ENCODE peak calls at places on chromosome 17, in five cellular contexts. A, E, L, I and O are unnamed samples.

GRCh38 chr17:74351552-74352210 is 10.0 kb downstream of the BTBD17 start:
- DNase-seq in I (no peak), E (peak), L (no peak), A (no peak), O (no peak)

GRCh38 chr17:32350662-32351418 is 883 bp downstream of the ZNF207 start:
- DNase-seq in I (no peak), A (peak), E (peak), L (peak), O (peak)

GRCh38 chr17:71467719-71468118 is 653.1 kb upstream of the SOX9 start:
- DNase-seq in E (no peak), L (no peak), A (no peak), I (no peak), O (no peak)

GRCh38 chr17:48610282-48611211 is at the start of gene HOXB7:
- DNase-seq in L (peak), A (peak), E (peak), I (no peak), O (peak)

GRCh38 chr17:82961366-82962162 is 117.8 kb upstream of the METRNL start:
- DNase-seq in A (no peak), I (no peak), E (no peak), L (no peak), O (no peak)

GRCh38 chr17:68155692-68156091 is 92.2 kb upstream of the AMZ2 start:
- DNase-seq in A (no peak), L (no peak), I (no peak), E (no peak), O (no peak)

GRCh38 chr17:35460354-35460851 is 11.8 kb upstream of the SLFN13 start:
- DNase-seq in A (peak), L (peak), I (no peak), E (peak), O (peak)

GRCh38 chr17:77191266-77191665 is 50.5 kb downstream of the SEC14L1 start:
- DNase-seq in L (no peak), A (no peak), I (no peak), E (no peak), O (no peak)

GRCh38 chr17:50238594-50239287 is 35.5 kb upstream of the TMEM92 start:
- DNase-seq in I (no peak), L (no peak), E (no peak), A (no peak), O (no peak)

GRCh38 chr17:3970668-3971067 is 6.4 kb upstream of the ATP2A3 start:
- DNase-seq in I (no peak), L (no peak), A (no peak), E (no peak), O (no peak)

GRCh38 chr17:27802033-27802432 is 1.7 kb upstream of the NOS2 start:
- DNase-seq in E (no peak), I (no peak), L (no peak), A (no peak), O (no peak)

GRCh38 chr17:81164464-81165245 is 652 bp upstream of the PVALEF start:
- DNase-seq in A (no peak), E (no peak), I (no peak), L (no peak), O (no peak)

GRCh38 chr17:1769826-1770477 is 8.1 kb downstream of the SERPINF1 start:
- DNase-seq in I (no peak), A (no peak), E (peak), L (no peak), O (no peak)

GRCh38 chr17:20010099-20010863 is 1.1 kb downstream of the SPECC1 start:
- DNase-seq in A (peak), I (no peak), L (peak), E (peak), O (peak)

GRCh38 chr17:75822800-75823166 is 21.4 kb downstream of the UNC13D start:
- DNase-seq in E (no peak), I (no peak), L (no peak), A (no peak), O (no peak)

GRCh38 chr17:82173351-82174041 is 39.1 kb downstream of the CCDC57 start:
- DNase-seq in I (no peak), A (no peak), L (no peak), E (no peak), O (no peak)